ENCODE peak calls at places on chromosome 22, in eight cellular contexts. H, C, U, Z, A, I, K and M are unnamed samples.

GRCh38 chr22:37817705-37818311 is 5.4 kb upstream of the GALR3 start:
- DNase-seq in H (peak), C (peak), U (peak), Z (peak), A (peak), I (peak), K (peak), M (peak)

GRCh38 chr22:44972363-44973083 is 37.3 kb downstream of the PHF21B start:
- DNase-seq in H (no peak), C (peak), U (no peak), Z (no peak), A (no peak), I (peak), K (peak), M (no peak)

GRCh38 chr22:24760708-24761306 is 13.7 kb downstream of the PIWIL3 start:
- DNase-seq in H (no peak), C (no peak), U (no peak), Z (no peak), A (no peak), I (no peak), K (no peak), M (no peak)

GRCh38 chr22:38238519-38239051 is 34.2 kb downstream of the TMEM184B start:
- DNase-seq in H (no peak), C (peak), U (no peak), Z (no peak), A (peak), I (no peak), K (no peak), M (peak)

GRCh38 chr22:46575915-46576555 is 38.6 kb upstream of the CELSR1 start:
- DNase-seq in H (peak), C (no peak), U (no peak), Z (no peak), A (no peak), I (peak), K (no peak), M (peak)

GRCh38 chr22:48953103-48953720 is 874.5 kb downstream of the BRD1 start:
- DNase-seq in H (no peak), C (no peak), U (no peak), Z (no peak), A (no peak), I (no peak), K (no peak), M (no peak)

GRCh38 chr22:39188809-39189208 is 36.3 kb upstream of the CBX7 start:
- DNase-seq in H (no peak), C (no peak), U (peak), Z (no peak), A (no peak), I (no peak), K (no peak), M (no peak)

GRCh38 chr22:27454807-27455450 is 346.6 kb downstream of the MN1 start:
- DNase-seq in H (no peak), C (no peak), U (no peak), Z (no peak), A (no peak), I (no peak), K (no peak), M (no peak)

GRCh38 chr22:23067023-23067650 is 3.2 kb upstream of the GNAZ start:
- DNase-seq in H (no peak), C (no peak), U (peak), Z (no peak), A (no peak), I (no peak), K (no peak), M (peak)

GRCh38 chr22:40396882-40397281 is 26.5 kb downstream of the SGSM3 start:
- DNase-seq in H (no peak), C (peak), U (no peak), Z (peak), A (no peak), I (peak), K (no peak), M (peak)

GRCh38 chr22:39954584-39955055 is 5.6 kb upstream of the TMA7B start:
- DNase-seq in H (no peak), C (peak), U (no peak), Z (peak), A (no peak), I (no peak), K (no peak), M (no peak)

GRCh38 chr22:23248583-23248982 is 68.3 kb downstream of the BCR start:
- DNase-seq in H (no peak), C (peak), U (no peak), Z (peak), A (peak), I (peak), K (peak), M (peak)

GRCh38 chr22:50695421-50696250 is 23.0 kb downstream of the SHANK3 start:
- DNase-seq in H (peak), C (no peak), U (no peak), Z (no peak), A (peak), I (no peak), K (no peak), M (peak)

GRCh38 chr22:37918149-37918548 is 12.1 kb downstream of the MICALL1 start:
- DNase-seq in H (no peak), C (no peak), U (no peak), Z (no peak), A (no peak), I (no peak), K (no peak), M (no peak)

GRCh38 chr22:48888466-48889208 is 939.0 kb downstream of the BRD1 start:
- DNase-seq in H (peak), C (no peak), U (peak), Z (no peak), A (no peak), I (no peak), K (no peak), M (no peak)

GRCh38 chr22:48204296-48204695 is 1441.8 kb downstream of the TBC1D22A start:
- DNase-seq in H (no peak), C (no peak), U (peak), Z (no peak), A (no peak), I (no peak), K (no peak), M (no peak)

GRCh38 chr22:37282385-37282677 is at the start of gene CYTH4:
- DNase-seq in H (peak), C (no peak), U (no peak), Z (no peak), A (no peak), I (no peak), K (no peak), M (peak)

GRCh38 chr22:35797411-35797810 is 79.7 kb downstream of the APOL5 start:
- DNase-seq in H (no peak), C (no peak), U (no peak), Z (no peak), A (no peak), I (no peak), K (no peak), M (no peak)

GRCh38 chr22:49971232-49972162 is 10.9 kb downstream of the PIM3 start:
- DNase-seq in H (peak), C (no peak), U (peak), Z (peak), A (peak), I (peak), K (peak), M (peak)

GRCh38 chr22:19507534-19507861 is 16.7 kb downstream of the CLDN5 start:
- DNase-seq in H (no peak), C (no peak), U (no peak), Z (no peak), A (no peak), I (no peak), K (no peak), M (peak)

GRCh38 chr22:23522642-23523251 is 57.3 kb downstream of the IGLL1 start:
- DNase-seq in H (peak), C (no peak), U (peak), Z (no peak), A (peak), I (peak), K (no peak), M (peak)

GRCh38 chr22:49211176-49211575 is 616.5 kb downstream of the BRD1 start:
- DNase-seq in H (no peak), C (no peak), U (no peak), Z (no peak), A (no peak), I (no peak), K (no peak), M (peak)

GRCh38 chr22:42282252-42282942 is 11.9 kb upstream of the TCF20 start:
- DNase-seq in H (no peak), C (no peak), U (no peak), Z (no peak), A (peak), I (no peak), K (no peak), M (no peak)

GRCh38 chr22:36343720-36344105 is 44.1 kb downstream of the MYH9 start:
- DNase-seq in H (no peak), C (no peak), U (no peak), Z (no peak), A (no peak), I (no peak), K (no peak), M (no peak)